ENCODE peak calls at places on chromosomes 11 and 22, in eight cellular contexts. Q, D, A, Y, T, P, B and X are unnamed samples.
A peak's percentile ranks its signal among the peaks of the same experiment; 100 is the strongest.

GRCh38 chr11:82863209-82863608 is 37.0 kb downstream of the PRCP start:
- DNase-seq in Q (no peak), D (no peak), A (no peak), Y (no peak), T (no peak), P (no peak), B (no peak), X (no peak)

GRCh38 chr22:26464312-26464711 is 19.3 kb downstream of the HPS4 start:
- DNase-seq in Q (no peak), D (no peak), A (no peak), Y (no peak), T (no peak), P (peak; percentile 39), B (no peak), X (no peak)

GRCh38 chr11:69369210-69369609 is 75.3 kb downstream of the MYEOV start:
- DNase-seq in Q (no peak), D (no peak), A (no peak), Y (no peak), T (no peak), P (no peak), B (no peak), X (no peak)

GRCh38 chr11:102252339-102252891 is 64.9 kb upstream of the BIRC3 start:
- DNase-seq in Q (no peak), D (no peak), A (no peak), Y (no peak), T (no peak), P (no peak), B (no peak), X (no peak)

GRCh38 chr11:84794663-84795443 is 832.3 kb downstream of the DLG2 start:
- DNase-seq in Q (no peak), D (no peak), A (no peak), Y (no peak), T (no peak), P (no peak), B (no peak), X (no peak)

GRCh38 chr11:72864692-72865655 is 50.8 kb downstream of the ATG16L2 start:
- DNase-seq in Q (no peak), D (peak; percentile 54), A (no peak), Y (no peak), T (no peak), P (peak; percentile 39), B (peak; percentile 11), X (no peak)

GRCh38 chr11:33021937-33022336 is 6.3 kb downstream of the DEPDC7 start:
- DNase-seq in Q (no peak), D (no peak), A (no peak), Y (no peak), T (no peak), P (no peak), B (no peak), X (no peak)

GRCh38 chr11:114159802-114160588 is 100.5 kb downstream of the ZBTB16 start:
- DNase-seq in Q (peak; percentile 94), D (peak; percentile 99), A (peak; percentile 93), Y (peak; percentile 93), T (peak; percentile 95), P (peak; percentile 99), B (peak; percentile 97), X (peak; percentile 94)

GRCh38 chr11:78532991-78533861 is 41.4 kb downstream of the NARS2 start:
- DNase-seq in Q (no peak), D (no peak), A (no peak), Y (no peak), T (no peak), P (no peak), B (no peak), X (no peak)

GRCh38 chr11:36441610-36442208 is 68.4 kb downstream of the TRAF6 start:
- DNase-seq in Q (no peak), D (no peak), A (no peak), Y (no peak), T (no peak), P (no peak), B (no peak), X (no peak)

GRCh38 chr22:22085702-22086500 is 103.3 kb upstream of the TOP3B start:
- DNase-seq in Q (peak; percentile 11), D (no peak), A (peak; percentile 39), Y (no peak), T (no peak), P (peak; percentile 71), B (no peak), X (no peak)

GRCh38 chr22:48824673-48825651 is 1002.7 kb downstream of the BRD1 start:
- DNase-seq in Q (no peak), D (no peak), A (no peak), Y (no peak), T (no peak), P (peak; percentile 6), B (peak; percentile 31), X (peak; percentile 18)

GRCh38 chr11:74288161-74288560 is 23.3 kb downstream of the P4HA3 start:
- DNase-seq in Q (peak; percentile 62), D (peak; percentile 95), A (peak; percentile 7), Y (no peak), T (no peak), P (peak; percentile 85), B (peak; percentile 34), X (no peak)

GRCh38 chr11:48028909-48029685 is 48.7 kb downstream of the PTPRJ start:
- DNase-seq in Q (no peak), D (no peak), A (no peak), Y (no peak), T (no peak), P (no peak), B (no peak), X (no peak)

GRCh38 chr22:33166206-33166605 is 108.0 kb upstream of the SYN3 start:
- DNase-seq in Q (no peak), D (no peak), A (no peak), Y (no peak), T (no peak), P (no peak), B (no peak), X (peak; percentile 10)

GRCh38 chr11:74577624-74578396 is 14.6 kb upstream of the POLD3 start:
- DNase-seq in Q (no peak), D (peak; percentile 20), A (no peak), Y (no peak), T (no peak), P (no peak), B (no peak), X (no peak)

GRCh38 chr22:42326786-42327185 is 56.3 kb upstream of the TCF20 start:
- DNase-seq in Q (peak; percentile 12), D (no peak), A (no peak), Y (no peak), T (no peak), P (no peak), B (no peak), X (no peak)

GRCh38 chr11:115919341-115920086 is 415.3 kb upstream of the CADM1 start:
- DNase-seq in Q (peak; percentile 77), D (peak; percentile 15), A (no peak), Y (no peak), T (no peak), P (peak; percentile 98), B (peak; percentile 56), X (peak; percentile 73)

GRCh38 chr22:31361743-31362142 is 15.6 kb upstream of the PATZ1 start:
- DNase-seq in Q (no peak), D (no peak), A (no peak), Y (no peak), T (no peak), P (no peak), B (no peak), X (no peak)

GRCh38 chr11:86174101-86175046 is 70.2 kb upstream of the EED start:
- DNase-seq in Q (no peak), D (peak; percentile 99), A (peak; percentile 41), Y (no peak), T (no peak), P (peak; percentile 99), B (peak; percentile 67), X (no peak)

GRCh38 chr11:12473366-12473765 is 96.0 kb downstream of the PARVA start:
- DNase-seq in Q (no peak), D (no peak), A (no peak), Y (no peak), T (no peak), P (no peak), B (no peak), X (no peak)

GRCh38 chr11:129694966-129695365 is 120.7 kb upstream of the TMEM45B start:
- DNase-seq in Q (peak; percentile 19), D (peak; percentile 7), A (no peak), Y (no peak), T (no peak), P (peak; percentile 75), B (no peak), X (no peak)

GRCh38 chr11:130429983-130430382 is 1.6 kb upstream of the ADAMTS8 start:
- DNase-seq in Q (no peak), D (no peak), A (no peak), Y (no peak), T (no peak), P (no peak), B (no peak), X (no peak)